ENCODE peak calls at places on chromosomes 2 and 18, in five cellular contexts. One of them, this sample, is unnamed.

GRCh38 chr2:39504790-39505335 is 67.8 kb upstream of the MAP4K3 start:
- DNase-seq in NCI-H446 treated with DMSO at 0.1 percent for 48 hours: no peak
- DNase-seq in stimulated activated CD4-positive, alpha-beta T cell treated with anti-CD3 and anti-CD28 coated beads, TNF-alpha, amount 100 ng/mL, for 4 hours: no peak
- DNase-seq in activated CD4-positive, alpha-beta memory T cell treated with anti-CD3 and anti-CD28 coated beads for 36 hours: no peak
- DNase-seq in activated effector memory CD4-positive, alpha-beta T cell treated with Interleukin-2 at 50 U/mL for 16 hours: no peak
- DNase-seq in this sample: no peak

GRCh38 chr2:106037262-106037661 is 156.8 kb downstream of the UXS1 start:
- DNase-seq in stimulated activated CD4-positive, alpha-beta T cell treated with anti-CD3 and anti-CD28 coated beads, TNF-alpha, amount 100 ng/mL, for 4 hours: no peak
- DNase-seq in activated CD4-positive, alpha-beta memory T cell treated with anti-CD3 and anti-CD28 coated beads for 36 hours: no peak
- DNase-seq in activated effector memory CD4-positive, alpha-beta T cell treated with Interleukin-2 at 50 U/mL for 16 hours: no peak
- DNase-seq in NCI-H446 treated with DMSO at 0.1 percent for 48 hours: no peak
- DNase-seq in this sample: no peak

GRCh38 chr2:2318949-2319348 is 12.1 kb downstream of the MYT1L start:
- DNase-seq in activated CD4-positive, alpha-beta memory T cell treated with anti-CD3 and anti-CD28 coated beads for 36 hours: no peak
- DNase-seq in stimulated activated CD4-positive, alpha-beta T cell treated with anti-CD3 and anti-CD28 coated beads, TNF-alpha, amount 100 ng/mL, for 4 hours: no peak
- DNase-seq in NCI-H446 treated with DMSO at 0.1 percent for 48 hours: no peak
- DNase-seq in activated effector memory CD4-positive, alpha-beta T cell treated with Interleukin-2 at 50 U/mL for 16 hours: no peak
- DNase-seq in this sample: no peak

GRCh38 chr2:216388046-216388884 is 16.0 kb upstream of the MARCHF4 start:
- DNase-seq in stimulated activated CD4-positive, alpha-beta T cell treated with anti-CD3 and anti-CD28 coated beads, TNF-alpha, amount 100 ng/mL, for 4 hours: no peak
- DNase-seq in activated CD4-positive, alpha-beta memory T cell treated with anti-CD3 and anti-CD28 coated beads for 36 hours: peak
- DNase-seq in NCI-H446 treated with DMSO at 0.1 percent for 48 hours: no peak
- DNase-seq in activated effector memory CD4-positive, alpha-beta T cell treated with Interleukin-2 at 50 U/mL for 16 hours: no peak
- DNase-seq in this sample: no peak

GRCh38 chr2:50748652-50749174 is 283.2 kb downstream of the NRXN1 start:
- DNase-seq in NCI-H446 treated with DMSO at 0.1 percent for 48 hours: no peak
- DNase-seq in activated effector memory CD4-positive, alpha-beta T cell treated with Interleukin-2 at 50 U/mL for 16 hours: no peak
- DNase-seq in stimulated activated CD4-positive, alpha-beta T cell treated with anti-CD3 and anti-CD28 coated beads, TNF-alpha, amount 100 ng/mL, for 4 hours: no peak
- DNase-seq in activated CD4-positive, alpha-beta memory T cell treated with anti-CD3 and anti-CD28 coated beads for 36 hours: no peak
- DNase-seq in this sample: no peak

GRCh38 chr18:23228102-23229051 is 93.1 kb downstream of the CABLES1 start:
- DNase-seq in activated effector memory CD4-positive, alpha-beta T cell treated with Interleukin-2 at 50 U/mL for 16 hours: no peak
- DNase-seq in NCI-H446 treated with DMSO at 0.1 percent for 48 hours: no peak
- DNase-seq in activated CD4-positive, alpha-beta memory T cell treated with anti-CD3 and anti-CD28 coated beads for 36 hours: peak
- DNase-seq in stimulated activated CD4-positive, alpha-beta T cell treated with anti-CD3 and anti-CD28 coated beads, TNF-alpha, amount 100 ng/mL, for 4 hours: no peak
- DNase-seq in this sample: peak

GRCh38 chr2:16513626-16514025 is 152.0 kb downstream of the CYRIA start:
- DNase-seq in activated CD4-positive, alpha-beta memory T cell treated with anti-CD3 and anti-CD28 coated beads for 36 hours: no peak
- DNase-seq in activated effector memory CD4-positive, alpha-beta T cell treated with Interleukin-2 at 50 U/mL for 16 hours: no peak
- DNase-seq in NCI-H446 treated with DMSO at 0.1 percent for 48 hours: no peak
- DNase-seq in stimulated activated CD4-positive, alpha-beta T cell treated with anti-CD3 and anti-CD28 coated beads, TNF-alpha, amount 100 ng/mL, for 4 hours: no peak
- DNase-seq in this sample: no peak

GRCh38 chr2:27023740-27024139 is 9.0 kb upstream of the TMEM214 start:
- DNase-seq in stimulated activated CD4-positive, alpha-beta T cell treated with anti-CD3 and anti-CD28 coated beads, TNF-alpha, amount 100 ng/mL, for 4 hours: no peak
- DNase-seq in activated CD4-positive, alpha-beta memory T cell treated with anti-CD3 and anti-CD28 coated beads for 36 hours: no peak
- DNase-seq in activated effector memory CD4-positive, alpha-beta T cell treated with Interleukin-2 at 50 U/mL for 16 hours: no peak
- DNase-seq in NCI-H446 treated with DMSO at 0.1 percent for 48 hours: no peak
- DNase-seq in this sample: no peak

GRCh38 chr2:9144047-9144446 is 62.6 kb upstream of the ASAP2 start:
- DNase-seq in NCI-H446 treated with DMSO at 0.1 percent for 48 hours: no peak
- DNase-seq in stimulated activated CD4-positive, alpha-beta T cell treated with anti-CD3 and anti-CD28 coated beads, TNF-alpha, amount 100 ng/mL, for 4 hours: no peak
- DNase-seq in activated CD4-positive, alpha-beta memory T cell treated with anti-CD3 and anti-CD28 coated beads for 36 hours: no peak
- DNase-seq in activated effector memory CD4-positive, alpha-beta T cell treated with Interleukin-2 at 50 U/mL for 16 hours: no peak
- DNase-seq in this sample: no peak

GRCh38 chr2:241728627-241729026 is 5.8 kb upstream of the D2HGDH start:
- DNase-seq in activated effector memory CD4-positive, alpha-beta T cell treated with Interleukin-2 at 50 U/mL for 16 hours: no peak
- DNase-seq in activated CD4-positive, alpha-beta memory T cell treated with anti-CD3 and anti-CD28 coated beads for 36 hours: no peak
- DNase-seq in NCI-H446 treated with DMSO at 0.1 percent for 48 hours: no peak
- DNase-seq in stimulated activated CD4-positive, alpha-beta T cell treated with anti-CD3 and anti-CD28 coated beads, TNF-alpha, amount 100 ng/mL, for 4 hours: no peak
- DNase-seq in this sample: no peak

GRCh38 chr2:26838121-26838906 is 9.6 kb upstream of the DPYSL5 start:
- DNase-seq in stimulated activated CD4-positive, alpha-beta T cell treated with anti-CD3 and anti-CD28 coated beads, TNF-alpha, amount 100 ng/mL, for 4 hours: no peak
- DNase-seq in activated effector memory CD4-positive, alpha-beta T cell treated with Interleukin-2 at 50 U/mL for 16 hours: no peak
- DNase-seq in activated CD4-positive, alpha-beta memory T cell treated with anti-CD3 and anti-CD28 coated beads for 36 hours: no peak
- DNase-seq in NCI-H446 treated with DMSO at 0.1 percent for 48 hours: no peak
- DNase-seq in this sample: no peak

GRCh38 chr2:22499082-22499844 is 885.7 kb upstream of the KLHL29 start:
- DNase-seq in NCI-H446 treated with DMSO at 0.1 percent for 48 hours: no peak
- DNase-seq in activated effector memory CD4-positive, alpha-beta T cell treated with Interleukin-2 at 50 U/mL for 16 hours: no peak
- DNase-seq in stimulated activated CD4-positive, alpha-beta T cell treated with anti-CD3 and anti-CD28 coated beads, TNF-alpha, amount 100 ng/mL, for 4 hours: no peak
- DNase-seq in activated CD4-positive, alpha-beta memory T cell treated with anti-CD3 and anti-CD28 coated beads for 36 hours: no peak
- DNase-seq in this sample: no peak

GRCh38 chr2:235898766-235899165 is 269.4 kb downstream of the GBX2 start:
- DNase-seq in activated effector memory CD4-positive, alpha-beta T cell treated with Interleukin-2 at 50 U/mL for 16 hours: no peak
- DNase-seq in NCI-H446 treated with DMSO at 0.1 percent for 48 hours: no peak
- DNase-seq in stimulated activated CD4-positive, alpha-beta T cell treated with anti-CD3 and anti-CD28 coated beads, TNF-alpha, amount 100 ng/mL, for 4 hours: no peak
- DNase-seq in activated CD4-positive, alpha-beta memory T cell treated with anti-CD3 and anti-CD28 coated beads for 36 hours: no peak
- DNase-seq in this sample: no peak

GRCh38 chr2:64700133-64700809 is 46.6 kb upstream of the SERTAD2 start:
- DNase-seq in stimulated activated CD4-positive, alpha-beta T cell treated with anti-CD3 and anti-CD28 coated beads, TNF-alpha, amount 100 ng/mL, for 4 hours: no peak
- DNase-seq in activated CD4-positive, alpha-beta memory T cell treated with anti-CD3 and anti-CD28 coated beads for 36 hours: no peak
- DNase-seq in activated effector memory CD4-positive, alpha-beta T cell treated with Interleukin-2 at 50 U/mL for 16 hours: no peak
- DNase-seq in NCI-H446 treated with DMSO at 0.1 percent for 48 hours: no peak
- DNase-seq in this sample: no peak